ENCODE peak calls at places on chromosome 20, in five cellular contexts. D is transverse colon, Z is SJCRH30, L is Panc1, P is adipocyte. E is an unnamed sample. For H3K9me3, the result is how much of the 10 kb centered on the place peaks cover.

GRCh38 chr20:41123636-41124035 is 13.7 kb upstream of the PLCG1 start:
- DNase-seq in D (no peak), P (no peak), Z (peak), L (no peak), E (no peak)

GRCh38 chr20:24227600-24227999 is 239.0 kb upstream of the GGTLC1 start:
- DNase-seq in D (no peak), P (no peak), L (no peak), Z (no peak), E (no peak)

GRCh38 chr20:46264391-46265266 is 43.7 kb downstream of the CDH22 start:
- DNase-seq in Z (no peak), L (no peak), P (no peak), D (no peak), E (no peak)

GRCh38 chr20:42435230-42435629 is 754.5 kb downstream of the PTPRT start:
- DNase-seq in Z (no peak), P (no peak), L (no peak), D (no peak), E (no peak)

GRCh38 chr20:57899554-57899953 is 189.7 kb upstream of the PMEPA1 start:
- DNase-seq in L (no peak), P (no peak), D (no peak), Z (no peak), E (no peak)

GRCh38 chr20:62136283-62137091 is 6.7 kb downstream of the PSMA7 start:
- DNase-seq in P (peak), D (peak), Z (peak), L (no peak), E (peak)

GRCh38 chr20:62576815-62577214 is 65.5 kb upstream of the SLCO4A1 start:
- DNase-seq in D (no peak), Z (peak), L (no peak), P (peak), E (peak)

GRCh38 chr20:35443003-35443402 is 5.0 kb upstream of the GDF5 start:
- DNase-seq in D (no peak), Z (no peak), P (peak), L (no peak), E (no peak)

GRCh38 chr20:10637062-10637559 is 36.7 kb downstream of the JAG1 start:
- DNase-seq in P (no peak), Z (no peak), L (no peak), D (no peak), E (peak)

GRCh38 chr20:63858393-63859165 is 2.7 kb upstream of the ABHD16B start:
- DNase-seq in D (no peak), P (no peak), L (no peak), Z (peak), E (peak)

GRCh38 chr20:4896119-4896700 is 105.1 kb downstream of the SLC23A2 start:
- DNase-seq in Z (no peak), L (no peak), P (no peak), D (no peak), E (no peak)

GRCh38 chr20:19692100-19692499 is 66.0 kb upstream of the RIN2 start:
- DNase-seq in P (peak), L (no peak), D (no peak), Z (no peak), E (no peak)

GRCh38 chr20:50504231-50504823 is 5.9 kb upstream of the PTPN1 start:
- DNase-seq in L (no peak), Z (no peak), D (no peak), P (no peak), E (no peak)

GRCh38 chr20:45402946-45403345 is 5.1 kb upstream of the DBNDD2 start:
- DNase-seq in Z (no peak), D (no peak), L (no peak), P (peak), E (no peak)

GRCh38 chr20:17662333-17663039 is 19.6 kb downstream of the RRBP1 start:
- DNase-seq in P (peak), Z (no peak), D (peak), L (no peak), E (peak)

GRCh38 chr20:23049201-23049932 is at the start of gene THBD:
- DNase-seq in Z (no peak), D (peak), L (no peak), P (peak), E (peak)

GRCh38 chr20:38680492-38681118 is 43.7 kb upstream of the SLC32A1 start:
- DNase-seq in L (no peak), D (no peak), Z (peak), P (peak), E (no peak)

GRCh38 chr20:24899153-24899552 is 49.9 kb upstream of the CST7 start:
- DNase-seq in D (no peak), Z (no peak), L (no peak), P (no peak), E (no peak)

GRCh38 chr20:58022711-58023110 is 205.7 kb downstream of the ANKRD60 start:
- DNase-seq in D (no peak), Z (no peak), P (peak), L (no peak), E (no peak)

GRCh38 chr20:18702736-18703135 is 110.8 kb upstream of the SCP2D1 start:
- DNase-seq in L (no peak), D (no peak), P (peak), Z (no peak), E (peak)

GRCh38 chr20:34516874-34517542 is 786 bp downstream of the DYNLRB1 start:
- DNase-seq in D (peak), L (no peak), Z (peak), P (peak), E (peak)

GRCh38 chr20:34171640-34172039 is 59.6 kb upstream of the EIF2S2 start:
- DNase-seq in Z (no peak), D (no peak), P (peak), L (no peak), E (no peak)

GRCh38 chr20:38350879-38351775 is 4.8 kb downstream of the LBP start:
- DNase-seq in Z (no peak), D (no peak), P (no peak), L (no peak), E (peak)

GRCh38 chr20:63095718-63096654 is 89.2 kb upstream of the BHLHE23 start:
- DNase-seq in L (no peak), Z (peak), P (no peak), D (peak), E (no peak)

GRCh38 chr20:15937179-15937578 is 636.1 kb downstream of the KIF16B start:
- DNase-seq in L (no peak), D (no peak), Z (no peak), P (no peak), E (no peak)

GRCh38 chr20:38649275-38649891 is 47.8 kb downstream of the ARHGAP40 start:
- DNase-seq in P (peak), L (no peak), D (no peak), Z (peak), E (no peak)

GRCh38 chr20:35264755-35265154 is 13.2 kb downstream of the MMP24OS start:
- DNase-seq in P (no peak), D (no peak), L (no peak), Z (no peak), E (no peak)

GRCh38 chr20:63434599-63435378 is 37.7 kb downstream of the KCNQ2 start:
- DNase-seq in L (peak), Z (peak), P (peak), D (peak), E (peak)

GRCh38 chr20:44600758-44601562 is 18.6 kb downstream of the PKIG start:
- DNase-seq in P (no peak), D (no peak), L (no peak), Z (no peak), E (peak)

GRCh38 chr20:20856956-20857355 is 144.5 kb upstream of the RALGAPA2 start:
- DNase-seq in D (no peak), L (no peak), P (no peak), Z (no peak), E (no peak)

GRCh38 chr20:22791877-22792525 is 207.6 kb upstream of the FOXA2 start:
- DNase-seq in D (no peak), P (no peak), Z (no peak), L (no peak), E (no peak)

GRCh38 chr20:58583586-58583985 is 67.5 kb upstream of the STX16 start:
- DNase-seq in Z (no peak), L (no peak), P (no peak), D (no peak), E (no peak)

GRCh38 chr20:39066464-39066863 is 104.3 kb downstream of the DHX35 start:
- DNase-seq in P (no peak), L (no peak), Z (peak), D (no peak), E (no peak)

GRCh38 chr20:40741507-40742106 is 52.6 kb upstream of the MAFB start:
- DNase-seq in L (peak), D (peak), Z (peak), P (peak), E (peak)

GRCh38 chr20:19697415-19697814 is 60.6 kb upstream of the RIN2 start:
- DNase-seq in P (no peak), D (no peak), Z (no peak), L (no peak), E (no peak)

GRCh38 chr20:54132612-54133433 is 41.0 kb downstream of the CYP24A1 start:
- DNase-seq in Z (peak), D (peak), P (peak), L (peak), E (peak)

GRCh38 chr20:56285496-56285895 is 37.0 kb downstream of the MC3R start:
- DNase-seq in L (no peak), Z (no peak), P (no peak), D (no peak), E (no peak)
- H3K9me3 ChIP-seq in L (under half), Z (under half), P (under half), D (under half), E (under half)

GRCh38 chr20:1810572-1810925 is 84.7 kb upstream of the SIRPA start:
- DNase-seq in D (no peak), P (no peak), Z (no peak), L (no peak), E (no peak)
- H3K4me3 ChIP-seq in D (no peak), P (no peak), Z (no peak), L (no peak), E (no peak)

GRCh38 chr20:7232796-7233195 is 465.3 kb downstream of the BMP2 start:
- DNase-seq in D (no peak), P (no peak), Z (no peak), L (no peak), E (no peak)

GRCh38 chr20:7240490-7240889 is 473.0 kb downstream of the BMP2 start:
- DNase-seq in L (no peak), P (no peak), Z (no peak), D (no peak), E (no peak)

GRCh38 chr20:7231303-7231702 is 463.8 kb downstream of the BMP2 start:
- DNase-seq in L (no peak), P (no peak), D (no peak), Z (no peak), E (no peak)

DNA sequence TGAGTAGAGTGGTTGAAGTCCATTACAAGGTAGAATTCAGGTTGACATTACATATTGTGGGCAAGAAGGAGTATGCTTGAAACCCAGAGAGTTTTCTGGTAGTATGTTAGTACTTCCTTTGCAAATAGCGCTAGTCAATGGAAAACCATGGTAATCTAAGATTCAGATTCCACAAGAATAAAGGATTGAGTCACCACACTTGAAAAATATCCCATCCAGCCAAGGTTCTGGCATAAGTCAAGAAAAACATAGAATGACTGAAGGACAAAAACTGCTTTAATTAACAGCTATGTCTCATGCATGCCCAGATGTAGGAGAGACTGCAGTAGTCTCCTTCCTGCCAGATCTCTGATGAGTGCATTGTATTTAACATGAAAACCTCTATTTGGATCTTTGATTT is 469.8 kb downstream of the BMP2 start:
- DNase-seq in P (no peak), D (no peak), L (no peak), Z (no peak), E (no peak)
- H3K9me3 ChIP-seq in P (under half), D (under half), L (under half), Z (under half), E (under half)

GRCh38 chr20:3798908-3799248 is 2.8 kb downstream of the CDC25B start:
- DNase-seq in L (no peak), Z (peak), P (no peak), D (no peak), E (peak)
- H3K4me3 ChIP-seq in L (no peak), Z (no peak), P (no peak), D (no peak), E (no peak)

GRCh38 chr20:31715766-31716165 is 6.9 kb downstream of the BCL2L1 start:
- DNase-seq in Z (no peak), P (no peak), L (no peak), D (no peak), E (no peak)
- H3K9me3 ChIP-seq in Z (under half), P (under half), L (under half), D (under half), E (under half)